ENCODE peak calls at places on chromosomes 6 and 20, in five cellular contexts. R is mesenchymal stem cell, P is OCI-LY7, M is A549, C is GM23248. N is an unnamed sample.

GRCh38 chr6:136723780-136724179 is 68.5 kb downstream of the MAP3K5 start:
- DNase-seq in R (no peak), P (peak), M (no peak), C (no peak), N (no peak)

GRCh38 chr6:159874475-159874874 is 16.3 kb upstream of the MAS1 start:
- DNase-seq in R (no peak), P (no peak), M (no peak), C (peak), N (no peak)

GRCh38 chr6:25295651-25296050 is 16.5 kb downstream of the CARMIL1 start:
- DNase-seq in R (no peak), P (no peak), M (no peak), C (peak), N (no peak)

GRCh38 chr6:26342106-26342999 is 22.6 kb upstream of the BTN3A2 start:
- DNase-seq in R (peak), P (peak), M (peak), C (peak), N (peak)

GRCh38 chr6:46042355-46042999 is 26.8 kb upstream of the CLIC5 start:
- DNase-seq in R (peak), P (peak), M (peak), C (peak), N (peak)

GRCh38 chr20:60249436-60249835 is 291.2 kb downstream of the CDH26 start:
- DNase-seq in R (peak), P (no peak), M (peak), C (peak), N (peak)

GRCh38 chr20:21322921-21323321 is 19.8 kb downstream of the XRN2 start:
- DNase-seq in R (peak), P (no peak), M (no peak), C (peak), N (no peak)

GRCh38 chr20:4835244-4836177 is 113.8 kb downstream of the PRND start:
- DNase-seq in R (no peak), P (no peak), M (no peak), C (peak), N (no peak)

GRCh38 chr6:43742931-43743632 is 26.9 kb upstream of the VEGFA start:
- DNase-seq in R (no peak), P (no peak), M (no peak), C (no peak), N (no peak)

GRCh38 chr6:88989215-88989614 is 25.8 kb upstream of the RNGTT start:
- DNase-seq in R (no peak), P (no peak), M (peak), C (no peak), N (peak)

GRCh38 chr6:14383393-14384174 is 266.0 kb downstream of the CD83 start:
- DNase-seq in R (no peak), P (peak), M (no peak), C (no peak), N (no peak)

GRCh38 chr20:16566080-16566479 is 7.2 kb downstream of the KIF16B start:
- DNase-seq in R (no peak), P (no peak), M (no peak), C (no peak), N (no peak)

GRCh38 chr6:83517500-83517899 is 5.2 kb downstream of the PRSS35 start:
- DNase-seq in R (no peak), P (no peak), M (no peak), C (no peak), N (no peak)

GRCh38 chr6:114084327-114084890 is 113.5 kb upstream of the HDAC2 start:
- DNase-seq in R (no peak), P (no peak), M (no peak), C (no peak), N (no peak)

GRCh38 chr6:322940-323729 is 30.8 kb downstream of the DUSP22 start:
- DNase-seq in R (no peak), P (peak), M (no peak), C (no peak), N (no peak)

GRCh38 chr6:30508890-30509736 is 19.8 kb downstream of the HLA-E start:
- DNase-seq in R (peak), P (peak), M (no peak), C (peak), N (no peak)

GRCh38 chr6:74166849-74167248 is 470.8 kb downstream of the CD109 start:
- DNase-seq in R (peak), P (no peak), M (no peak), C (peak), N (no peak)

GRCh38 chr20:60054716-60055371 is 96.6 kb downstream of the CDH26 start:
- DNase-seq in R (no peak), P (no peak), M (no peak), C (no peak), N (no peak)

GRCh38 chr6:166796610-166797009 is 159.7 kb downstream of the RNASET2 start:
- DNase-seq in R (no peak), P (no peak), M (no peak), C (no peak), N (no peak)

GRCh38 chr6:132934496-132934895 is 120.1 kb downstream of the RPS12 start:
- DNase-seq in R (peak), P (no peak), M (no peak), C (peak), N (no peak)

GRCh38 chr6:50837589-50838445 is 19.1 kb downstream of the TFAP2B start:
- DNase-seq in R (no peak), P (no peak), M (no peak), C (no peak), N (no peak)

GRCh38 chr6:318265-318890 is 26.1 kb downstream of the DUSP22 start:
- DNase-seq in R (no peak), P (no peak), M (no peak), C (no peak), N (no peak)

GRCh38 chr6:42251500-42251899 is 33.8 kb upstream of the MRPS10 start:
- DNase-seq in R (no peak), P (no peak), M (no peak), C (peak), N (no peak)
- H3K4me2 ChIP-seq in R (no peak), P (no peak), M (no peak), C (peak), N (no peak)

DNA sequence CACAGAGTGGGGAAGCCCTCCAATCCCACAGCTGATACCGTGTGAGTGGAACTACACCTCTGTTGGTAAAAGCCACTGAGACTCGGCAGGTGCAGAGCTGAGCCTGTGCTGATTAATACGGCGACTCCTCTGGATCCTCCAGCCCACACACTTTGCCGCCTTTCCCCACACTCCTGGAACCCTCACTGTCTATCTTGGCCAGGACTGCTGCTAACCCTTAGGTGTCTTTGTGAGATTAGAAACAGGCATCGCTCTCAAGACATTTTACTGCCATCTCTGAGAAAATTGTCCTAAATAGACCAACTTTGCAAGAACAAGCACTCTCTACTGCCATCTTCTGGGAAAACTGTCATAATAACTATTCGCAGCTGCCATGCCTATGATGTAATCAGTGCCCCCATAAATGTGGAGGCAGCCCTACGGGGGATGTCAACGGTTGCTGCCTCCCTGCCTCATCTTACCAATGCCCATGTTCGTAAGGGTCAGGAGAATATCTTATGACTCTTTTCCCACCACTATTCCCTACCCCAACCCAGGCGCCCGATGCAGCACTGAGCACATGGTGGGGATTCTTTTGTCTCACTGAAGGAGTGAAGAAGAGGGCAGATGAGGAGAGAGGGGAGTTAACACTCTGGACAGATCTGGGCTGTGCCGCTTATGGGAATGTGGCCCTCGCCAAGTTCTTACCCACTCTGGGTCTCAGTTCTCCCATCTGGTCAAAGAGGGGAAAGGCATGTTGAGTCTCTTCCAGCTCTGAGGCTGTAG is 26.1 kb upstream of the KCNB1 start:
- DNase-seq in R (peak), P (peak), M (peak), C (peak), N (no peak)
- H3K27ac ChIP-seq in R (no peak), P (no peak), M (peak), C (no peak), N (no peak)

GRCh38 chr6:34990971-34991560 is 102.0 kb downstream of the ANKS1A start:
- DNase-seq in R (peak), P (no peak), M (no peak), C (peak), N (peak)

GRCh38 chr6:34984416-34984815 is 95.4 kb downstream of the ANKS1A start:
- DNase-seq in R (no peak), P (no peak), M (no peak), C (no peak), N (peak)

GRCh38 chr6:34985236-34985635 is 96.2 kb downstream of the ANKS1A start:
- DNase-seq in R (no peak), P (no peak), M (no peak), C (no peak), N (no peak)

GRCh38 chr6:34982424-34982852 is 93.4 kb downstream of the ANKS1A start:
- DNase-seq in R (peak), P (peak), M (peak), C (peak), N (no peak)

GRCh38 chr6:34986845-34987246 is 97.8 kb downstream of the ANKS1A start:
- DNase-seq in R (peak), P (peak), M (peak), C (peak), N (peak)
- H3K4me2 ChIP-seq in R (no peak), P (no peak), M (no peak), C (no peak), N (no peak)

GRCh38 chr6:164097557-164098398 is 683.3 kb downstream of the QKI start:
- DNase-seq in R (peak), P (no peak), M (no peak), C (peak), N (peak)
- H3K27ac ChIP-seq in R (no peak), P (no peak), M (no peak), C (no peak), N (no peak)

GRCh38 chr20:32822189-32822588 is 2.4 kb downstream of the MAPRE1 start:
- DNase-seq in R (no peak), P (no peak), M (no peak), C (peak), N (no peak)
- H3K4me2 ChIP-seq in R (no peak), P (peak), M (peak), C (peak), N (no peak)

GRCh38 chr20:1993986-1994385 is at the start of gene PDYN:
- DNase-seq in R (no peak), P (no peak), M (no peak), C (no peak), N (no peak)

GRCh38 chr20:1995531-1996310 is 1.9 kb upstream of the PDYN start:
- DNase-seq in R (no peak), P (no peak), M (no peak), C (no peak), N (no peak)

GRCh38 chr20:1987826-1988225 is 6.0 kb downstream of the PDYN start:
- DNase-seq in R (no peak), P (no peak), M (no peak), C (peak), N (no peak)

GRCh38 chr20:1994627-1995026 is 769 bp upstream of the PDYN start:
- DNase-seq in R (no peak), P (no peak), M (no peak), C (peak), N (no peak)

DNA sequence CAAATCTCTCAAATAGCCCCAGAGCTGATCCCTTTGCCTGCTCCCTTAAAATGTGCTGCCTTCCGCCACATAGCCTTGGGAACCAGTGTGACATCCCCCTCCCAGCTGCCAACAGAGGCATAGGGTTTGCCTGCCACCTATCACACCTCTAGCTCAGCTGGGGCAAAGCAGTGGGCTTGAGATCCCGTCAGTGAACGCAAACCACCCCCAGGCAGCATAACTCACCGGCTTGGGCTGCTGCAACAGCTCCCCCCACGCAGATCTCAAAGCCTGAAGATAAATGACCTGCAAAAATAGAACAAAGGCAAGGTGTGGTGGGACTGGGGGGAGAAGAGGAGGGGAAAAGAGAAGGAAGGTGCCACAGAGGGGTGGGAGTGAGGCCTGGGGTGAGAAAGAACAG is 1.5 kb downstream of the PDYN start:
- DNase-seq in R (no peak), P (no peak), M (no peak), C (no peak), N (no peak)
- H3K27ac ChIP-seq in R (no peak), P (no peak), M (no peak), C (no peak), N (no peak)

GRCh38 chr6:85066270-85066669 is 301.9 kb upstream of the TBX18 start:
- DNase-seq in R (no peak), P (no peak), M (no peak), C (no peak), N (no peak)
- H3K4me2 ChIP-seq in R (no peak), P (no peak), M (no peak), C (no peak), N (no peak)